ENCODE peak calls at places on chromosomes 2 and 18, in nine cellular contexts. Y, N, Z, U, J, L, I, B and S are unnamed samples.

GRCh38 chr18:63440219-63440618 is 17.9 kb upstream of the VPS4B start:
- DNase-seq in Y (no peak), N (no peak), Z (no peak), U (no peak), J (no peak), L (no peak), I (no peak), B (no peak), S (no peak)

GRCh38 chr2:240935101-240935876 is 29.2 kb downstream of the CROCC2 start:
- DNase-seq in Y (no peak), N (no peak), Z (no peak), U (no peak), J (peak; percentile 1), L (no peak), I (no peak), B (no peak), S (no peak)

GRCh38 chr2:227163445-227163997 is 484 bp downstream of the COL4A4 start:
- DNase-seq in Y (no peak), N (no peak), Z (no peak), U (no peak), J (peak; percentile 62), L (peak; percentile 63), I (no peak), B (no peak), S (no peak)

GRCh38 chr2:20219763-20220380 is 5.1 kb downstream of the SDC1 start:
- DNase-seq in Y (no peak), N (no peak), Z (no peak), U (no peak), J (no peak), L (no peak), I (no peak), B (no peak), S (no peak)

GRCh38 chr18:14086459-14087231 is 45.6 kb downstream of the ZNF519 start:
- DNase-seq in Y (no peak), N (no peak), Z (peak; percentile 43), U (peak; percentile 54), J (peak; percentile 62), L (peak; percentile 53), I (no peak), B (no peak), S (no peak)

GRCh38 chr2:231548752-231549151 is 18.5 kb upstream of the NMUR1 start:
- DNase-seq in Y (no peak), N (no peak), Z (no peak), U (no peak), J (no peak), L (no peak), I (no peak), B (no peak), S (no peak)

GRCh38 chr2:102422910-102423309 is at the start of gene IL18RAP:
- DNase-seq in Y (peak; percentile 24), N (no peak), Z (no peak), U (no peak), J (no peak), L (no peak), I (no peak), B (no peak), S (no peak)

GRCh38 chr2:151027147-151027546 is 234.5 kb downstream of the RBM43 start:
- DNase-seq in Y (no peak), N (no peak), Z (no peak), U (no peak), J (no peak), L (no peak), I (no peak), B (no peak), S (no peak)

GRCh38 chr2:86790134-86790827 is 432 bp downstream of the CD8A start:
- DNase-seq in Y (no peak), N (no peak), Z (no peak), U (no peak), J (peak; percentile 19), L (peak; percentile 48), I (no peak), B (no peak), S (no peak)

GRCh38 chr2:107932483-107932882 is 53.8 kb upstream of the SLC5A7 start:
- DNase-seq in Y (no peak), N (no peak), Z (no peak), U (no peak), J (no peak), L (no peak), I (no peak), B (no peak), S (no peak)

GRCh38 chr2:118202707-118203303 is 114.5 kb downstream of the INSIG2 start:
- DNase-seq in Y (no peak), N (peak; percentile 62), Z (peak; percentile 13), U (peak; percentile 24), J (peak; percentile 61), L (no peak), I (no peak), B (peak; percentile 52), S (peak; percentile 87)

GRCh38 chr2:71669628-71670429 is 216.5 kb downstream of the DYSF start:
- DNase-seq in Y (no peak), N (no peak), Z (no peak), U (no peak), J (no peak), L (no peak), I (no peak), B (no peak), S (no peak)

GRCh38 chr2:232310189-232310588 is 68.4 kb upstream of the ALPP start:
- DNase-seq in Y (no peak), N (peak; percentile 53), Z (no peak), U (no peak), J (no peak), L (no peak), I (no peak), B (no peak), S (no peak)

GRCh38 chr2:12930382-12930781 is 213.6 kb downstream of the TRIB2 start:
- DNase-seq in Y (no peak), N (no peak), Z (no peak), U (no peak), J (no peak), L (no peak), I (no peak), B (no peak), S (no peak)

GRCh38 chr2:18132697-18133096 is 254.2 kb downstream of the KCNS3 start:
- DNase-seq in Y (no peak), N (no peak), Z (no peak), U (no peak), J (peak; percentile 11), L (no peak), I (no peak), B (no peak), S (no peak)

GRCh38 chr18:62757399-62758010 is 42.2 kb downstream of the PHLPP1 start:
- DNase-seq in Y (no peak), N (no peak), Z (no peak), U (no peak), J (no peak), L (no peak), I (no peak), B (no peak), S (no peak)

GRCh38 chr2:68765739-68766377 is 31.2 kb downstream of the ARHGAP25 start:
- DNase-seq in Y (peak; percentile 62), N (no peak), Z (no peak), U (no peak), J (no peak), L (no peak), I (no peak), B (no peak), S (no peak)

GRCh38 chr2:16728742-16729141 is 63.1 kb upstream of the CYRIA start:
- DNase-seq in Y (no peak), N (no peak), Z (no peak), U (no peak), J (no peak), L (peak; percentile 25), I (no peak), B (no peak), S (no peak)

GRCh38 chr18:80070825-80071224 is 36.6 kb downstream of the RBFA start:
- DNase-seq in Y (no peak), N (no peak), Z (no peak), U (no peak), J (no peak), L (no peak), I (no peak), B (no peak), S (no peak)

GRCh38 chr2:197453914-197454398 is 604 bp downstream of the COQ10B start:
- DNase-seq in Y (no peak), N (no peak), Z (no peak), U (peak; percentile 74), J (no peak), L (peak; percentile 68), I (no peak), B (peak; percentile 24), S (no peak)

GRCh38 chr18:45320724-45321123 is 294.6 kb upstream of the SLC14A2 start:
- DNase-seq in Y (no peak), N (no peak), Z (no peak), U (no peak), J (no peak), L (no peak), I (no peak), B (no peak), S (no peak)

GRCh38 chr2:126467367-126468054 is 188.4 kb upstream of the GYPC start:
- DNase-seq in Y (no peak), N (peak; percentile 22), Z (no peak), U (no peak), J (peak; percentile 50), L (peak; percentile 18), I (no peak), B (no peak), S (no peak)

GRCh38 chr2:40244251-40245010 is 207.5 kb downstream of the SLC8A1 start:
- DNase-seq in Y (peak; percentile 27), N (no peak), Z (peak; percentile 72), U (peak; percentile 57), J (peak; percentile 61), L (peak; percentile 33), I (no peak), B (peak; percentile 15), S (no peak)

GRCh38 chr2:109377976-109378375 is 235.8 kb downstream of the SEPTIN10 start:
- DNase-seq in Y (no peak), N (no peak), Z (no peak), U (no peak), J (no peak), L (no peak), I (no peak), B (no peak), S (no peak)